ENCODE peak calls at places on chromosomes 3 and 15, in ten cellular contexts. C is GM13977; D is body of pancreas; T is left ventricle myocardium inferior; G is activated naive CD4-positive, alpha-beta T cell treated with anti-CD3 and anti-CD28 coated beads for 36 hours; N is DMS153; P is hepatic stellate cell; U is AG09309; I is esophagus squamous epithelium; H is sigmoid colon. V is an unnamed sample.

GRCh38 chr15:68428431-68428940 is 3.5 kb downstream of the ITGA11 start:
- DNase-seq in C (no peak), D (no peak), T (no peak), G (no peak), N (no peak), P (no peak), U (no peak), I (no peak), H (no peak), V (no peak)

GRCh38 chr3:10498271-10498670 is 7.1 kb downstream of the ATP2B2 start:
- DNase-seq in C (no peak), D (no peak), T (no peak), G (no peak), N (no peak), P (no peak), U (no peak), I (no peak), H (no peak), V (no peak)

GRCh38 chr3:129161860-129162271 is 1.0 kb upstream of the ISY1 start:
- DNase-seq in C (peak; percentile 43), D (no peak), T (no peak), G (peak; percentile 45), N (peak; percentile 3), P (no peak), U (no peak), I (no peak), H (no peak), V (no peak)

GRCh38 chr15:54962637-54963036 is 234.1 kb downstream of the RSL24D1 start:
- DNase-seq in C (no peak), D (no peak), T (no peak), G (no peak), N (no peak), P (no peak), U (no peak), I (no peak), H (no peak), V (no peak)

GRCh38 chr3:62237296-62237948 is 135.9 kb downstream of the FEZF2 start:
- DNase-seq in C (no peak), D (no peak), T (no peak), G (no peak), N (no peak), P (no peak), U (no peak), I (no peak), H (no peak), V (no peak)

GRCh38 chr3:7574435-7574834 is 713.5 kb downstream of the GRM7 start:
- DNase-seq in C (no peak), D (no peak), T (no peak), G (no peak), N (no peak), P (no peak), U (no peak), I (no peak), H (no peak), V (no peak)

GRCh38 chr3:165206454-165207266 is 10.5 kb upstream of the SLITRK3 start:
- DNase-seq in C (peak; percentile 53), D (peak; percentile 77), T (peak; percentile 66), G (peak; percentile 40), N (peak; percentile 64), P (peak; percentile 50), U (peak; percentile 31), I (no peak), H (peak; percentile 88), V (no peak)

GRCh38 chr3:185677146-185677829 is 91.2 kb downstream of the SENP2 start:
- DNase-seq in C (peak; percentile 69), D (no peak), T (no peak), G (no peak), N (peak; percentile 8), P (peak; percentile 65), U (peak; percentile 44), I (no peak), H (no peak), V (no peak)

GRCh38 chr15:62545392-62546227 is 380.5 kb upstream of the C2CD4B start:
- DNase-seq in C (no peak), D (peak; percentile 36), T (no peak), G (no peak), N (no peak), P (no peak), U (no peak), I (no peak), H (peak; percentile 72), V (no peak)

GRCh38 chr3:55426486-55426885 is 60.6 kb downstream of the WNT5A start:
- DNase-seq in C (no peak), D (no peak), T (no peak), G (no peak), N (no peak), P (no peak), U (no peak), I (no peak), H (no peak), V (no peak)

GRCh38 chr3:42071720-42072582 is 19.2 kb upstream of the TRAK1 start:
- DNase-seq in C (no peak), D (peak; percentile 68), T (peak; percentile 81), G (no peak), N (peak; percentile 70), P (peak; percentile 70), U (peak; percentile 80), I (no peak), H (peak; percentile 96), V (peak; percentile 95)

GRCh38 chr3:170751894-170752283 is 118.1 kb downstream of the RPL22L1 start:
- DNase-seq in C (no peak), D (no peak), T (no peak), G (no peak), N (no peak), P (no peak), U (no peak), I (no peak), H (no peak), V (no peak)

GRCh38 chr15:75149911-75150709 is 51.6 kb upstream of the C15orf39 start:
- DNase-seq in C (no peak), D (no peak), T (no peak), G (no peak), N (no peak), P (peak; percentile 68), U (peak; percentile 95), I (no peak), H (no peak), V (no peak)

GRCh38 chr15:83380026-83380425 is 67.1 kb upstream of the SH3GL3 start:
- DNase-seq in C (peak; percentile 34), D (no peak), T (no peak), G (no peak), N (no peak), P (no peak), U (no peak), I (no peak), H (no peak), V (no peak)

GRCh38 chr15:39461536-39462140 is 119.2 kb upstream of the THBS1 start:
- DNase-seq in C (no peak), D (peak; percentile 26), T (peak; percentile 69), G (no peak), N (no peak), P (no peak), U (no peak), I (no peak), H (peak; percentile 82), V (no peak)

V was measured in cerebellar nuclear complex.